ENCODE peak calls at places on chromosome 13, in nine cellular contexts. One of them, this sample, is unnamed.
A peak's percentile ranks its signal among the peaks of the same experiment; 100 is the strongest.

GRCh38 chr13:43307921-43308433 is 284.6 kb downstream of the DNAJC15 start:
- DNase-seq in mammary epithelial cell: peak; percentile 34
- DNase-seq in colonic mucosa: peak; percentile 67
- DNase-seq in HFF-Myc: peak; percentile 85
- DNase-seq in thoracic aorta: peak; percentile 19
- DNase-seq in testis: peak; percentile 96
- DNase-seq in AG10803: peak; percentile 93
- DNase-seq in lung: peak; percentile 77
- DNase-seq in lower leg skin: peak; percentile 94
- DNase-seq in this sample: peak; percentile 95

GRCh38 chr13:40503966-40504591 is 162.4 kb downstream of the FOXO1 start:
- DNase-seq in mammary epithelial cell: peak; percentile 96
- DNase-seq in colonic mucosa: no peak
- DNase-seq in HFF-Myc: no peak
- DNase-seq in thoracic aorta: no peak
- DNase-seq in testis: no peak
- DNase-seq in AG10803: peak; percentile 62
- DNase-seq in lung: no peak
- DNase-seq in lower leg skin: no peak
- DNase-seq in this sample: peak; percentile 81

GRCh38 chr13:20553309-20553708 is 13.6 kb upstream of the IFT88 start:
- DNase-seq in mammary epithelial cell: no peak
- DNase-seq in colonic mucosa: no peak
- DNase-seq in HFF-Myc: no peak
- DNase-seq in thoracic aorta: no peak
- DNase-seq in testis: no peak
- DNase-seq in AG10803: peak; percentile 9
- DNase-seq in lung: no peak
- DNase-seq in lower leg skin: no peak
- DNase-seq in this sample: peak; percentile 30

GRCh38 chr13:75889427-75889826 is 253.3 kb downstream of the LMO7 start:
- DNase-seq in mammary epithelial cell: no peak
- DNase-seq in colonic mucosa: no peak
- DNase-seq in HFF-Myc: no peak
- DNase-seq in thoracic aorta: no peak
- DNase-seq in testis: no peak
- DNase-seq in AG10803: no peak
- DNase-seq in lung: no peak
- DNase-seq in lower leg skin: no peak
- DNase-seq in this sample: no peak

GRCh38 chr13:59398127-59398526 is 765.6 kb downstream of the DIAPH3 start:
- DNase-seq in mammary epithelial cell: no peak
- DNase-seq in colonic mucosa: no peak
- DNase-seq in HFF-Myc: no peak
- DNase-seq in thoracic aorta: no peak
- DNase-seq in testis: no peak
- DNase-seq in AG10803: no peak
- DNase-seq in lung: no peak
- DNase-seq in lower leg skin: no peak
- DNase-seq in this sample: no peak

GRCh38 chr13:101289764-101290163 is 126.5 kb downstream of the NALCN start:
- DNase-seq in mammary epithelial cell: peak; percentile 26
- DNase-seq in colonic mucosa: no peak
- DNase-seq in HFF-Myc: no peak
- DNase-seq in thoracic aorta: no peak
- DNase-seq in testis: peak; percentile 61
- DNase-seq in AG10803: peak; percentile 50
- DNase-seq in lung: no peak
- DNase-seq in lower leg skin: no peak
- DNase-seq in this sample: no peak

GRCh38 chr13:30846844-30847243 is 59.2 kb upstream of the MEDAG start:
- DNase-seq in mammary epithelial cell: peak; percentile 65
- DNase-seq in colonic mucosa: no peak
- DNase-seq in HFF-Myc: no peak
- DNase-seq in thoracic aorta: no peak
- DNase-seq in testis: no peak
- DNase-seq in AG10803: no peak
- DNase-seq in lung: no peak
- DNase-seq in lower leg skin: no peak
- DNase-seq in this sample: no peak

GRCh38 chr13:106569233-106570095 is 1.5 kb upstream of the ARGLU1 start:
- DNase-seq in mammary epithelial cell: peak; percentile 55
- DNase-seq in colonic mucosa: no peak
- DNase-seq in HFF-Myc: no peak
- DNase-seq in thoracic aorta: no peak
- DNase-seq in testis: no peak
- DNase-seq in AG10803: no peak
- DNase-seq in lung: no peak
- DNase-seq in lower leg skin: no peak
- DNase-seq in this sample: no peak

GRCh38 chr13:30373727-30374126 is 48.6 kb upstream of the UBE2L5 start:
- DNase-seq in mammary epithelial cell: no peak
- DNase-seq in colonic mucosa: no peak
- DNase-seq in HFF-Myc: no peak
- DNase-seq in thoracic aorta: no peak
- DNase-seq in testis: no peak
- DNase-seq in AG10803: no peak
- DNase-seq in lung: no peak
- DNase-seq in lower leg skin: peak; percentile 72
- DNase-seq in this sample: no peak

GRCh38 chr13:60583911-60584753 is 187.1 kb downstream of the TDRD3 start:
- DNase-seq in mammary epithelial cell: peak; percentile 64
- DNase-seq in colonic mucosa: no peak
- DNase-seq in HFF-Myc: peak; percentile 20
- DNase-seq in thoracic aorta: peak; percentile 5
- DNase-seq in testis: peak; percentile 19
- DNase-seq in AG10803: peak; percentile 84
- DNase-seq in lung: no peak
- DNase-seq in lower leg skin: peak; percentile 87
- DNase-seq in this sample: peak; percentile 33

GRCh38 chr13:100808330-100808729 is 133.7 kb upstream of the TMTC4 start:
- DNase-seq in mammary epithelial cell: no peak
- DNase-seq in colonic mucosa: no peak
- DNase-seq in HFF-Myc: no peak
- DNase-seq in thoracic aorta: no peak
- DNase-seq in testis: no peak
- DNase-seq in AG10803: no peak
- DNase-seq in lung: no peak
- DNase-seq in lower leg skin: no peak
- DNase-seq in this sample: no peak

GRCh38 chr13:97281028-97281427 is 58.9 kb downstream of the MBNL2 start:
- DNase-seq in mammary epithelial cell: no peak
- DNase-seq in colonic mucosa: no peak
- DNase-seq in HFF-Myc: no peak
- DNase-seq in thoracic aorta: no peak
- DNase-seq in testis: no peak
- DNase-seq in AG10803: no peak
- DNase-seq in lung: no peak
- DNase-seq in lower leg skin: no peak
- DNase-seq in this sample: no peak

GRCh38 chr13:97279913-97280312 is 57.8 kb downstream of the MBNL2 start:
- DNase-seq in mammary epithelial cell: no peak
- DNase-seq in colonic mucosa: no peak
- DNase-seq in HFF-Myc: no peak
- DNase-seq in thoracic aorta: no peak
- DNase-seq in testis: no peak
- DNase-seq in AG10803: peak; percentile 88
- DNase-seq in lung: no peak
- DNase-seq in lower leg skin: no peak
- DNase-seq in this sample: no peak

GRCh38 chr13:97278395-97279078 is 56.4 kb downstream of the MBNL2 start:
- DNase-seq in mammary epithelial cell: peak; percentile 77
- DNase-seq in colonic mucosa: peak; percentile 48
- DNase-seq in HFF-Myc: no peak
- DNase-seq in thoracic aorta: no peak
- DNase-seq in testis: no peak
- DNase-seq in AG10803: peak; percentile 50
- DNase-seq in lung: no peak
- DNase-seq in lower leg skin: no peak
- DNase-seq in this sample: no peak

GRCh38 chr13:97280478-97280877 is 58.3 kb downstream of the MBNL2 start:
- DNase-seq in mammary epithelial cell: no peak
- DNase-seq in colonic mucosa: no peak
- DNase-seq in HFF-Myc: no peak
- DNase-seq in thoracic aorta: no peak
- DNase-seq in testis: no peak
- DNase-seq in AG10803: peak; percentile 35
- DNase-seq in lung: no peak
- DNase-seq in lower leg skin: no peak
- DNase-seq in this sample: no peak

GRCh38 chr13:97279079-97279411 is 56.9 kb downstream of the MBNL2 start:
- DNase-seq in mammary epithelial cell: no peak
- DNase-seq in colonic mucosa: no peak
- DNase-seq in HFF-Myc: no peak
- DNase-seq in thoracic aorta: no peak
- DNase-seq in testis: no peak
- DNase-seq in AG10803: no peak
- DNase-seq in lung: no peak
- DNase-seq in lower leg skin: no peak
- DNase-seq in this sample: no peak
- H3K4me3 ChIP-seq in mammary epithelial cell: peak overlapping the region; percentile 5
- H3K4me3 ChIP-seq in colonic mucosa: no peak overlapping the region
- H3K4me3 ChIP-seq in HFF-Myc: no peak overlapping the region
- H3K4me3 ChIP-seq in thoracic aorta: peak overlapping the region; percentile 37
- H3K4me3 ChIP-seq in testis: no peak overlapping the region
- H3K4me3 ChIP-seq in AG10803: no peak overlapping the region
- H3K4me3 ChIP-seq in lung: no peak overlapping the region
- H3K4me3 ChIP-seq in lower leg skin: no peak overlapping the region
- H3K4me3 ChIP-seq in this sample: no peak overlapping the region

GRCh38 chr13:23620613-23621315 is 50.6 kb downstream of the TNFRSF19 start:
- DNase-seq in mammary epithelial cell: peak; percentile 16
- DNase-seq in colonic mucosa: no peak
- DNase-seq in HFF-Myc: no peak
- DNase-seq in thoracic aorta: no peak
- DNase-seq in testis: no peak
- DNase-seq in AG10803: no peak
- DNase-seq in lung: no peak
- DNase-seq in lower leg skin: no peak
- DNase-seq in this sample: no peak
- TF ChIP-seq CTCF in mammary epithelial cell: no peak
- TF ChIP-seq CTCF in colonic mucosa: no peak
- TF ChIP-seq CTCF in HFF-Myc: no peak
- TF ChIP-seq CTCF in thoracic aorta: no peak
- TF ChIP-seq CTCF in testis: no peak
- TF ChIP-seq CTCF in AG10803: no peak
- TF ChIP-seq CTCF in lung: no peak
- TF ChIP-seq CTCF in lower leg skin: no peak
- TF ChIP-seq CTCF in this sample: no peak

DNA sequence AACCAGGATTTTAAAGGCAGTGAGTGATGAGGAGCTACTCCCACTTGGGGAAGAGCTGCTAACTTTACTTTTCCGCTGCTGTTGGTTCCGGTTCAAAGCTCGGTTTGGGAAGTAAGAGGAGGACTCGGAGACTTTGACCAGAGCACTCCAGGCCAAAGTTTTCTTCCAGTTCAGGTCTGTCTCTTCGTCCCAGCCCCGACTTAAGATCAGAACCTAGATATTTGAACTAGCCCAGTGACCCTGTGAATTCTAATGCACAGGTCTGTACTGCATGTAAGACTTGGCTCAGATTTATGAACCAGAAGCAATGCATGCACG is 2.0 kb downstream of the COL4A2 start:
- DNase-seq in mammary epithelial cell: no peak
- DNase-seq in colonic mucosa: no peak
- DNase-seq in HFF-Myc: no peak
- DNase-seq in thoracic aorta: no peak
- DNase-seq in testis: no peak
- DNase-seq in AG10803: no peak
- DNase-seq in lung: no peak
- DNase-seq in lower leg skin: peak; percentile 66
- DNase-seq in this sample: no peak
- H3K4me3 ChIP-seq in mammary epithelial cell: peak overlapping the region; percentile 66
- H3K4me3 ChIP-seq in colonic mucosa: peak overlapping the region; percentile 48
- H3K4me3 ChIP-seq in HFF-Myc: peak overlapping the region; percentile 87
- H3K4me3 ChIP-seq in thoracic aorta: peak overlapping the region; percentile 95
- H3K4me3 ChIP-seq in testis: peak overlapping the region; percentile 77
- H3K4me3 ChIP-seq in AG10803: peak overlapping the region; percentile 83
- H3K4me3 ChIP-seq in lung: peak overlapping the region; percentile 76
- H3K4me3 ChIP-seq in lower leg skin: peak overlapping the region; percentile 19
- H3K4me3 ChIP-seq in this sample: peak overlapping the region; percentile 87

GRCh38 chr13:113967729-113968462 is 6.0 kb downstream of the C13orf46 start:
- DNase-seq in mammary epithelial cell: no peak
- DNase-seq in colonic mucosa: no peak
- DNase-seq in HFF-Myc: no peak
- DNase-seq in thoracic aorta: peak; percentile 1
- DNase-seq in testis: no peak
- DNase-seq in AG10803: no peak
- DNase-seq in lung: no peak
- DNase-seq in lower leg skin: no peak
- DNase-seq in this sample: no peak

GRCh38 chr13:113967206-113967720 is 6.6 kb downstream of the C13orf46 start:
- DNase-seq in mammary epithelial cell: no peak
- DNase-seq in colonic mucosa: no peak
- DNase-seq in HFF-Myc: no peak
- DNase-seq in thoracic aorta: peak; percentile 0
- DNase-seq in testis: no peak
- DNase-seq in AG10803: no peak
- DNase-seq in lung: no peak
- DNase-seq in lower leg skin: no peak
- DNase-seq in this sample: no peak

GRCh38 chr13:113969973-113970611 is 3.8 kb downstream of the C13orf46 start:
- DNase-seq in mammary epithelial cell: peak; percentile 51
- DNase-seq in colonic mucosa: peak; percentile 70
- DNase-seq in HFF-Myc: no peak
- DNase-seq in thoracic aorta: peak; percentile 1
- DNase-seq in testis: no peak
- DNase-seq in AG10803: no peak
- DNase-seq in lung: peak; percentile 81
- DNase-seq in lower leg skin: peak; percentile 88
- DNase-seq in this sample: no peak

GRCh38 chr13:113969311-113969972 is 4.4 kb downstream of the C13orf46 start:
- DNase-seq in mammary epithelial cell: no peak
- DNase-seq in colonic mucosa: no peak
- DNase-seq in HFF-Myc: no peak
- DNase-seq in thoracic aorta: peak; percentile 1
- DNase-seq in testis: no peak
- DNase-seq in AG10803: no peak
- DNase-seq in lung: no peak
- DNase-seq in lower leg skin: peak; percentile 85
- DNase-seq in this sample: no peak

DNA sequence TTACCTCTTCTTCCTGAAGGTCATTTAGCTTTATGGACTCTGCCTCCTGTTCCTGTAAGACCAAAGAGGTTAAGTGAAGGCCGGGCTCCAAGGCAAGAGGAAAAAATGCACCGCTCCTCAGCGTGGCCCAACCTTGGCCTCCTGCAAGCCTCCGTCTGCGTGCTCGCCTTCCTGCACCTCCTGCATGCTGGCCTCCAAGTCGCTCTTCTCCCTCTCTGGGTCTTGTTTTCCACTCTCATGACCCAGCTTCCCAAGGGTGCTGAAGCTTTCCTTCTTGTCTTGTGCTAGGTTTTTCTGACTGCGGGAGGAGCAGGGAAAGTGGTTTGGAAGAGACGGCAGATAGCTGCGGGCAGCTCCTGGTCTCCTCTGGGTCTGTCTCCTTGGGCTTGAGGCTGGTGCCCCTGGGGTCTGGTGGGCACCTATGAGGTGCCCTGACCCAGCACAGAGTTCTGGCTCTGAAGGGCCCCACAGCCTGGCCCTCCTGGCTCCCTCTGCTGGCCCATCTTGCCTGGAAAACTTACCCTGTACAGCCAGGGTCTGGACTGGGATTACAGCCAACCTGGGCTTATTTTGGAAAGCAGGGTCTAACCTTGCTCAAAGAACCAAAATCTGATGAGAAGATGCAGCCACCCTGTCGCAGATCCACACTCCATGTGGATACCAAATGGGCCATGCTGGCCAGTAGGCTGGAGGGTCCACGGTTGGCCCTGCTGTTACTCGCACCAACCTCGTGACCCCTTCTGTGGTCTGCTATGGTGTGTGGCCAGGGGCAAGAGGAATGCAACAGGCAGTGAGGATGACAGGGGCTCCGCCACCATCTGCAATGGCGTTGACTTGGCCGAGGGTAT is 5.2 kb downstream of the C13orf46 start:
- DNase-seq in mammary epithelial cell: no peak
- DNase-seq in colonic mucosa: no peak
- DNase-seq in HFF-Myc: no peak
- DNase-seq in thoracic aorta: no peak
- DNase-seq in testis: no peak
- DNase-seq in AG10803: no peak
- DNase-seq in lung: no peak
- DNase-seq in lower leg skin: no peak
- DNase-seq in this sample: no peak
- TF ChIP-seq CTCF in mammary epithelial cell: no peak
- TF ChIP-seq CTCF in colonic mucosa: no peak
- TF ChIP-seq CTCF in HFF-Myc: peak; percentile 21
- TF ChIP-seq CTCF in thoracic aorta: no peak
- TF ChIP-seq CTCF in testis: no peak
- TF ChIP-seq CTCF in AG10803: no peak
- TF ChIP-seq CTCF in lung: no peak
- TF ChIP-seq CTCF in lower leg skin: no peak
- TF ChIP-seq CTCF in this sample: no peak